ENCODE peak calls at places on chromosomes 11 and 22, in five cellular contexts. L, I, P, R and D are unnamed samples.

GRCh38 chr22:22085702-22086500 is 103.3 kb upstream of the TOP3B start:
- DNase-seq in L (peak), I (peak), P (peak), R (no peak), D (peak)

GRCh38 chr11:77172666-77172982 is 44.6 kb downstream of the MYO7A start:
- DNase-seq in L (no peak), I (peak), P (peak), R (no peak), D (no peak)

GRCh38 chr11:1761857-1762536 is 1.7 kb downstream of the CTSD start:
- DNase-seq in L (no peak), I (peak), P (no peak), R (no peak), D (peak)

GRCh38 chr11:65868076-65868667 is 4.4 kb downstream of the EFEMP2 start:
- DNase-seq in L (no peak), I (no peak), P (no peak), R (no peak), D (no peak)

GRCh38 chr11:18010271-18010670 is 2.6 kb downstream of the SERGEF start:
- DNase-seq in L (no peak), I (peak), P (no peak), R (no peak), D (no peak)

GRCh38 chr11:47571895-47572294 is 6.5 kb downstream of the PTPMT1 start:
- DNase-seq in L (peak), I (peak), P (peak), R (peak), D (peak)

GRCh38 chr22:32701021-32701420 is 100.5 kb upstream of the TIMP3 start:
- DNase-seq in L (peak), I (peak), P (peak), R (peak), D (peak)

GRCh38 chr11:112167145-112167544 is at the start of gene TEX12:
- DNase-seq in L (no peak), I (no peak), P (no peak), R (no peak), D (no peak)

GRCh38 chr22:21073023-21073422 is 27.3 kb downstream of the LRRC74B start:
- DNase-seq in L (no peak), I (no peak), P (no peak), R (no peak), D (no peak)

GRCh38 chr11:1672613-1673400 is 24.2 kb upstream of the KRTAP5-6 start:
- DNase-seq in L (no peak), I (no peak), P (no peak), R (no peak), D (no peak)

GRCh38 chr11:68312780-68313573 is 586 bp downstream of the LRP5 start:
- DNase-seq in L (no peak), I (peak), P (no peak), R (no peak), D (no peak)

GRCh38 chr11:8775341-8776133 is 92.9 kb downstream of the RPL27A start:
- DNase-seq in L (no peak), I (no peak), P (no peak), R (peak), D (peak)

GRCh38 chr22:41648431-41648830 is 27.3 kb downstream of the XRCC6 start:
- DNase-seq in L (no peak), I (no peak), P (no peak), R (no peak), D (no peak)

GRCh38 chr11:77421041-77421723 is 52.7 kb downstream of the PAK1 start:
- DNase-seq in L (no peak), I (no peak), P (no peak), R (no peak), D (no peak)

GRCh38 chr11:122202951-122203456 is 87.0 kb upstream of the BLID start:
- DNase-seq in L (peak), I (peak), P (peak), R (peak), D (peak)

GRCh38 chr11:112882494-112883381 is 78.5 kb upstream of the NCAM1 start:
- DNase-seq in L (no peak), I (no peak), P (no peak), R (no peak), D (no peak)

GRCh38 chr11:69770525-69770924 is 4.6 kb downstream of the FGF4 start:
- DNase-seq in L (no peak), I (no peak), P (no peak), R (no peak), D (no peak)

GRCh38 chr22:22546490-22546889 is 12.6 kb downstream of the PRAME start:
- DNase-seq in L (no peak), I (peak), P (peak), R (peak), D (peak)

GRCh38 chr11:33045551-33046255 is 6.3 kb downstream of the TCP11L1 start:
- DNase-seq in L (peak), I (peak), P (no peak), R (no peak), D (peak)

GRCh38 chr11:12798609-12799011 is 124.4 kb downstream of the TEAD1 start:
- DNase-seq in L (peak), I (no peak), P (no peak), R (no peak), D (no peak)

GRCh38 chr11:89220684-89221339 is 43.1 kb downstream of the TYR start:
- DNase-seq in L (no peak), I (no peak), P (no peak), R (no peak), D (no peak)

GRCh38 chr11:17932472-17932871 is 80.4 kb downstream of the SERGEF start:
- DNase-seq in L (no peak), I (no peak), P (no peak), R (no peak), D (no peak)

GRCh38 chr11:27241316-27242122 is 121.5 kb downstream of the CCDC34 start:
- DNase-seq in L (peak), I (peak), P (peak), R (peak), D (peak)

GRCh38 chr11:2207773-2208621 is 36.4 kb upstream of the TH start:
- DNase-seq in L (peak), I (no peak), P (no peak), R (no peak), D (no peak)

GRCh38 chr11:112731538-112731937 is 229.7 kb upstream of the NCAM1 start:
- DNase-seq in L (no peak), I (no peak), P (no peak), R (no peak), D (no peak)

GRCh38 chr11:26943636-26944035 is 50.3 kb upstream of the FIBIN start:
- DNase-seq in L (no peak), I (no peak), P (no peak), R (no peak), D (no peak)

GRCh38 chr11:96204721-96205459 is 138.1 kb downstream of the MAML2 start:
- DNase-seq in L (no peak), I (no peak), P (no peak), R (no peak), D (peak)

GRCh38 chr11:2413735-2414579 is 13.4 kb downstream of the TSSC4 start:
- DNase-seq in L (no peak), I (no peak), P (no peak), R (no peak), D (no peak)

GRCh38 chr11:125071408-125071807 is 8.3 kb downstream of the SLC37A2 start:
- DNase-seq in L (no peak), I (peak), P (no peak), R (no peak), D (no peak)

GRCh38 chr11:34505874-34506273 is 7.7 kb downstream of the ELF5 start:
- DNase-seq in L (no peak), I (no peak), P (no peak), R (no peak), D (no peak)

GRCh38 chr11:3824714-3825472 is 15.9 kb downstream of the RHOG start:
- DNase-seq in L (no peak), I (peak), P (no peak), R (no peak), D (no peak)

DNA sequence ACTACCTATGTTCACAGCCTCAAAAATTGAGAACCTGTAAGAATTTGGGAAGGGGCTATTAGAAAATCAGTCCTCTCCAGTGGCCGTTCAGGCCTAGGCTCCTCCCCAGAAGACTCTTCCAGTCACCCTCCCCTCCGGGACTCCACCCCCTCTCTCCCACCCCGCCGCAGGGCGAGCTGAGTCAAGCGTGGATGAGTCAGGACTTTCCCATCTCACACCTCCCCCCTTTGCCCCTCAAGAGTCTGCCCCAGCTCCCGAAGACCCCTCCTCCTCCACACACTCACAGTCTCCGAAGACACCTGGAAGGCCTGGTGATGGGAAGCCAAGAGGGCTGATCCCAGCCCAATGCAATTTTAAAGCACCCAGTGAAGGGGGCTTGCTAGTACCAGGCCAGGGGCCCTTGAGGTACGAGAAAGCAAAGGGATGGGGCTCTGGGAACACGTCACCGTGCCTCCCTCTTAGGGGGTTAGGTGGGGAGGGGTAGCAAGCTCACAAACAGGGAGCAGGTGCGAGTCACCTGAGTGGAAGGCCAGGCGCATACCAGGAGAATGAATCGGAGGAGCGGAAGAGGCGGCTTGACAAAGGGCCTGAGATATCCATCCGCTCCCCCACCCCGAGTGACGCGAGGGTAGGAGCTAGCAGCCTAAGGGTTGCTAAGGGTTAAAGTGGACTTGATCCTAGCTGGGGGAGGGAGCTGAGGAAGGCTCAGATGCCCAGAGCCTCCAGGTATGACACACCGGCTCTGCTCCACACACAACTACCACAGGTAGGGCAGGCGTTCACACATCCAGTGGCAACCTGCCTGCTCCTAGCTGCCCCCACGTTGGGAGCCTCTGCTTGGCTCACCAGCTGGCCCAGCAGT is 13.6 kb downstream of the BCL9L start:
- DNase-seq in L (peak), I (peak), P (peak), R (peak), D (peak)
- H3K4me3 ChIP-seq in L (no peak), I (peak), P (peak), R (peak), D (peak)

GRCh38 chr11:64208796-64209562 is 2.5 kb downstream of the FERMT3 start:
- DNase-seq in L (no peak), I (no peak), P (no peak), R (no peak), D (no peak)
- H3K4me3 ChIP-seq in L (no peak), I (no peak), P (no peak), R (no peak), D (no peak)

DNA sequence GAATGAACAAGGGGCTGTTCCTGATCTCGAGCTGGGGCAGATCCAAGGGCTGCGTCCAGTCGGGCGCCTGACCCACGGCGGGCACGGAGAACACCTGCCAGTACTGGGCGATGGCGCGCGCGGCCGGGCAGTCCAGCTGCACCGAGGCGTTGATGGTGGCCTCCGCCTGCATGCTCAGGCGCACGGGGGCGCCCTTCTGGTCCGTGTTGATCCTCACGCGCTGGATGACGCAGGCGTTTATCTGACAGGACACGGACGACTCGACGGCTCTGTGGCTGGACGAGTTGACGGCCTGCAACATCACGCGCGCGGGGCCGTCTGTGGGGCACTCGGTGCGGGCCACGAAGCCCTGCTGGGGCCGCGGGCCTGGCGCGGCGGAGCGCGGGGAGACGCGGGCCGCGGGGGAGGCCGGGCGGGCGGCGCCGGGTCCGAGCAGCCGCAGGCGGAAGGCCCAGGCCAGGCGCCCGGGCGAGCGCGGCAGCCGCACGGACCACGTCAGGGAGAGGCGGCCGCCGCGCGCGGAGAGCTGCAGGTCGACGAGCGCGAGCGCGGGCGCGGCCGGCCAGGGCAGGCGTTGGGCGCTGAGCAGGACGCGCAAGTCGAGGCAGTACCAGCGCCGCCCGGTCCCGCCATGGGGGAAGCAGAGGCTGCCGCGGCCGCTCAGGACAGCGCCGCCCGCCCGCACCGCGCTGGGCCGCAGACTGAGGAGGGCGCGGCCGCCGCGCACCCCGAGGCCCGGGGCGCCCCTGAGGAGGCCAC is 515 bp downstream of the PKDREJ start:
- DNase-seq in L (no peak), I (peak), P (peak), R (peak), D (peak)
- H3K4me3 ChIP-seq in L (no peak), I (peak), P (no peak), R (no peak), D (no peak)

DNA sequence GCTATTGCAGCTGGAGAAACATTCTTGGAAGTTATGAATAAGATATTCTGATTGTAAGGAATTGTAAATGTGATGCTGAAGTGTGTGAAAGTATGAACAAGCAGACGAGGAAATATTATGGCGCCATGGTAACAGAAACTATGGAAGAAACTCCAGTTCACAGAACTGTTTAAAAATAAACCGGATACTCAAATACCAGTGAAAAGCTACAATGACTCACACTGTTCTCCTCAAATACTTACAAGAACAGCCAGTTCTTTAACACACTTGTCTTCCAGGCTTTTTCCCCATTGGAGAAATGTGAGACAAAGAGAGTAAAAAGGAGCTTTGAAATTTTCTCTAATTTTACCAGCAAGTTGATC is 76.7 kb upstream of the ARFGAP3 start:
- DNase-seq in L (peak), I (peak), P (peak), R (peak), D (peak)
- H3K4me3 ChIP-seq in L (peak), I (peak), P (no peak), R (no peak), D (peak)

GRCh38 chr22:19175026-19175601 is 3.4 kb downstream of the SLC25A1 start:
- DNase-seq in L (no peak), I (no peak), P (no peak), R (no peak), D (no peak)

GRCh38 chr22:19174106-19175025 is 4.2 kb downstream of the SLC25A1 start:
- DNase-seq in L (peak), I (peak), P (peak), R (peak), D (peak)

GRCh38 chr22:19175602-19176174 is 2.8 kb downstream of the SLC25A1 start:
- DNase-seq in L (no peak), I (no peak), P (no peak), R (no peak), D (no peak)

GRCh38 chr22:19172213-19173046 is 6.1 kb downstream of the SLC25A1 start:
- DNase-seq in L (no peak), I (no peak), P (no peak), R (no peak), D (no peak)

DNA sequence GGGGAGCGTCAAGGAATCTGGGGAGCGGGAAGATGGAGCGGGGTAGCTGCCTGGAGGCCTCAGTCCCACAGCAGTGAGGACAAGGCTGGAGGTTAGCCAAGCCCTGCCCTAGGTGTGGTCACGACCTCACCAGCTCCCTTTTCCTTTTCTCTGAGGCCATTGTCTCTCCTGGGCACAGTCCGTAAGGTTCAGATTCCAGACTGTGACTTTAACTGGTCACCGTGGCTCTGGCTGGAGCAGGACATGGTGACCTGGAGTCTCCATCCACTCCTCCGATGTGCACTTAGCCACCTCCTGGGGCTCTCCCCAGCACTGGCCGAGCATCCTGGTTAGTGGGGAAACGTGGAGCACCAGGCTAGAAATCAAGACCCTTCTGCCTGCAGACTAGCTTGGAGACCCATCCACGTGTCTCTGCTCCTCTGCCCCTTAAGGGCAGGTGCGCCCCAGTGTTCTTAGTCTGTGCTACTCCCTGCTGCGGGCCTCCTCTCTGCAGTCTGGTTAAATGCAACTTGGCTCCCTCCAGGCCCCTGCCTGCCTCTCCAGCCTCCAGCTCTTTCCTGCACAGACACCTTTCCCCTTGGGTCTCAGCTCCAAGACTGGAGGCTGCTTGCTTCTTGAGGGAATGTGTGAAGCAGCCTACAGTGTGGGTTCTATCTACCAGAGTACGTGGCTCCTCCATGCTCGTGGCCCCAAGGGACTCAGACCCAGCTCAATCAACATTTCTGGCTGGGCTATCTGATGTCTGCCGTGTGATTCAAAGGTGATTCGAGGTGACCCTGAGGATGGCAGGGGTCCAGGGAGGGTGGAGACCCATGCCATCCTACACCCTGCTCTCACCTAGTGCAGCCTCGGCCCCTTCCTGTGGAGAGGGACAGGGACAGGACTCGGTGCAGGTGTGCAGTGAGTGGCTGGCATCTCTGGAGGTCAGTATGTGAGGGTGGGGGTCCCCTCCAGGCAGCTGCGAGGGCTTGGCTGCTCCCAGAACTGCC is 5.2 kb downstream of the SLC25A1 start:
- DNase-seq in L (no peak), I (no peak), P (no peak), R (no peak), D (no peak)
- H3K4me3 ChIP-seq in L (no peak), I (peak), P (no peak), R (peak), D (peak)

GRCh38 chr11:87284306-87284705 is 246.6 kb downstream of the TMEM135 start:
- DNase-seq in L (no peak), I (no peak), P (no peak), R (no peak), D (peak)

GRCh38 chr11:87281496-87281895 is 243.8 kb downstream of the TMEM135 start:
- DNase-seq in L (peak), I (peak), P (peak), R (peak), D (peak)

DNA sequence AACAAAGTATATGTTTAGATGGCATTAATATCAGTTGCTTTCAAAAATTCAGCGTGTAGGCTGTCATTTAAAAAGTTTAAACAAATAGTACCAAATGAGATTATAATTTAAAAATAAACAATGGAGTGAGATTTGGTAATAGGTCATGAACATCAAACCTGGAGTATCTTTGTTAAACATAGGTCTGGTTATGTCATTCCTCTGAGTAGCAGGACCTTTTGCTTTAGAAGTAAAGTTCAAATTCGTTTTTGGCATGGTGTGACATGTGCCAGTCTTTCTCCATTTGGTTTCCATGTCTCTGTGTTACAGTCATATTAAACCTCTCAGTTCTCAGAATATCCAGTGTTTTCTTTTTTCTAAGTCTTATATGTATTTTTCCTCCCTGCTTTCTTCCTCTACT is 242.4 kb downstream of the TMEM135 start:
- DNase-seq in L (no peak), I (no peak), P (no peak), R (no peak), D (no peak)
- H3K4me3 ChIP-seq in L (no peak), I (no peak), P (no peak), R (no peak), D (no peak)

DNA sequence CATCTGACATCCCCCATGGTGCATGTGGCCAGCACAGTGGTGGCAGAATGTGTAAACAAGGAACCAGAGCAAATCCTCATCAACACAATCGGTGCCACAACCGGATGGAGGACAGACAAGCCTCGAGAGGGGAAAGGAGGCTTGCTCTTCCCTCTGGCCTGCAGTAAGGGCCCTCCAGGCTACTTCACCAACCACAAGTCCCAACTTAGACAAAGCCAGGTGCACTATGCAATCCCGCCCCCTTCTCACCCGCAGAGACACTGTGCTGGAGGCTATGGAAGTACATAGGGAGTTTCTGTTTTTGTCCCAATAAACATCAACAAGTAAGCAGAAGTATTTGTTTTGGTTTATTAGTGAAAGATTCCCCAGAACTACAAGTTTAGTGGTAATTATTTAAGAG is 54.3 kb downstream of the SPATA19 start:
- DNase-seq in L (no peak), I (no peak), P (no peak), R (no peak), D (no peak)
- H3K4me3 ChIP-seq in L (no peak), I (no peak), P (no peak), R (no peak), D (no peak)